ENCODE peak calls at places on chromosomes 7 and 10, in nine cellular contexts. X, Z, R, L, Y, E, F, Q and A are unnamed samples.
A peak's percentile ranks its signal among the peaks of the same experiment; 100 is the strongest.

GRCh38 chr10:97333601-97334369 is 744 bp downstream of the FRAT2 start:
- DNase-seq in X (peak; percentile 76), Z (no peak), R (peak; percentile 52), L (no peak), Y (peak; percentile 80), E (no peak), F (peak; percentile 45), Q (no peak), A (no peak)

GRCh38 chr10:95693331-95693667 is 428 bp downstream of the TCTN3 start:
- DNase-seq in X (peak; percentile 46), Z (no peak), R (no peak), L (no peak), Y (no peak), E (no peak), F (peak; percentile 2), Q (no peak), A (no peak)

GRCh38 chr10:66180651-66181318 is 745.1 kb upstream of the LRRTM3 start:
- DNase-seq in X (no peak), Z (no peak), R (peak; percentile 27), L (no peak), Y (no peak), E (peak; percentile 16), F (peak; percentile 52), Q (peak; percentile 47), A (peak; percentile 54)

GRCh38 chr7:69775231-69775771 is 177.0 kb downstream of the AUTS2 start:
- DNase-seq in X (no peak), Z (no peak), R (no peak), L (no peak), Y (peak; percentile 64), E (peak; percentile 25), F (no peak), Q (no peak), A (peak; percentile 39)

GRCh38 chr7:4549681-4550080 is 132.4 kb upstream of the FOXK1 start:
- DNase-seq in X (no peak), Z (no peak), R (no peak), L (no peak), Y (no peak), E (no peak), F (no peak), Q (no peak), A (no peak)

GRCh38 chr10:2488606-2489005 is 578.7 kb upstream of the PFKP start:
- DNase-seq in X (no peak), Z (no peak), R (no peak), L (no peak), Y (no peak), E (no peak), F (no peak), Q (no peak), A (no peak)

GRCh38 chr10:52541082-52541481 is 227.0 kb downstream of the DKK1 start:
- DNase-seq in X (no peak), Z (no peak), R (no peak), L (no peak), Y (peak; percentile 70), E (no peak), F (peak; percentile 34), Q (no peak), A (no peak)

GRCh38 chr10:113628607-113629153 is 35.2 kb downstream of the NRAP start:
- DNase-seq in X (no peak), Z (no peak), R (no peak), L (no peak), Y (no peak), E (no peak), F (no peak), Q (no peak), A (no peak)

GRCh38 chr10:132518572-132519381 is 18.8 kb upstream of the INPP5A start:
- DNase-seq in X (peak; percentile 90), Z (peak; percentile 74), R (peak; percentile 68), L (peak; percentile 78), Y (peak; percentile 79), E (no peak), F (no peak), Q (peak; percentile 51), A (peak; percentile 43)

GRCh38 chr7:22444181-22444966 is 55.6 kb downstream of the STEAP1B start:
- DNase-seq in X (no peak), Z (peak; percentile 45), R (no peak), L (peak; percentile 66), Y (no peak), E (no peak), F (no peak), Q (no peak), A (no peak)

DNA sequence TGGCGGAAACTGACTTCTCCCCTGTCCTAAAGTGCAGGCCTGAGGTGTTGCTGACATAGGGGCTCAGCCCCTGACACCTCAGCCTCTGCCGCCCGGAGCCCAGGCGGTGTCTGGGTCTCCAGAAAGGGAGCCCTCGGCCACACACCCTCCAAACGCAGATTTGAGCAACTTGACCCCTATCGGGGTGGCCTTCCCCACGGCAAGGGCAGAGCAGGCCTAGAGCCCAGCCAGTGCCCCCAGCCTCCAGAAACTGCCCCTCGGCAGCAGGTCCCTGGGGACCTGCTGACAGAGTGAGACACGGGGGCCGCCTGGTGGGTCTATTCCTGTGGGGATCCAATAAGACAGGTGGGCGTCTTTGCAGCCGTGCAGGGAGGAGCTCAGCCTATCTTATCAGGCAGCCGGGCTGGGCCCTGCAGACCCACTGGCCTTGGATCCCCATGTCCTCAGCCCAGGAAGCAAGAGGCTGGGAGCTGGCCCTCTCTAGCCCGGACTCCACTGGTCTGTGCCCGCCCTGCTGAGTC is 11.0 kb downstream of the TMEM184A start:
- DNase-seq in X (no peak), Z (no peak), R (no peak), L (no peak), Y (no peak), E (no peak), F (no peak), Q (no peak), A (no peak)
- TF ChIP-seq POLR2A in X (no peak), Z (no peak), R (no peak), L (no peak), Y (no peak), E (no peak), F (peak; percentile 3), Q (no peak), A (no peak)

GRCh38 chr7:877312-878232 is 1.2 kb downstream of the GET4 start:
- DNase-seq in X (peak; percentile 70), Z (peak; percentile 47), R (peak; percentile 78), L (no peak), Y (peak; percentile 77), E (no peak), F (no peak), Q (no peak), A (no peak)

GRCh38 chr7:876972-877311 is 588 bp downstream of the GET4 start:
- DNase-seq in X (no peak), Z (peak; percentile 54), R (no peak), L (peak; percentile 52), Y (peak; percentile 83), E (peak; percentile 46), F (no peak), Q (no peak), A (no peak)

GRCh38 chr7:875051-875450 is 1.3 kb upstream of the GET4 start:
- DNase-seq in X (no peak), Z (no peak), R (no peak), L (no peak), Y (no peak), E (no peak), F (no peak), Q (no peak), A (no peak)

GRCh38 chr7:875476-876076 is 778 bp upstream of the GET4 start:
- DNase-seq in X (no peak), Z (peak; percentile 49), R (peak; percentile 59), L (no peak), Y (peak; percentile 79), E (no peak), F (no peak), Q (no peak), A (no peak)

DNA sequence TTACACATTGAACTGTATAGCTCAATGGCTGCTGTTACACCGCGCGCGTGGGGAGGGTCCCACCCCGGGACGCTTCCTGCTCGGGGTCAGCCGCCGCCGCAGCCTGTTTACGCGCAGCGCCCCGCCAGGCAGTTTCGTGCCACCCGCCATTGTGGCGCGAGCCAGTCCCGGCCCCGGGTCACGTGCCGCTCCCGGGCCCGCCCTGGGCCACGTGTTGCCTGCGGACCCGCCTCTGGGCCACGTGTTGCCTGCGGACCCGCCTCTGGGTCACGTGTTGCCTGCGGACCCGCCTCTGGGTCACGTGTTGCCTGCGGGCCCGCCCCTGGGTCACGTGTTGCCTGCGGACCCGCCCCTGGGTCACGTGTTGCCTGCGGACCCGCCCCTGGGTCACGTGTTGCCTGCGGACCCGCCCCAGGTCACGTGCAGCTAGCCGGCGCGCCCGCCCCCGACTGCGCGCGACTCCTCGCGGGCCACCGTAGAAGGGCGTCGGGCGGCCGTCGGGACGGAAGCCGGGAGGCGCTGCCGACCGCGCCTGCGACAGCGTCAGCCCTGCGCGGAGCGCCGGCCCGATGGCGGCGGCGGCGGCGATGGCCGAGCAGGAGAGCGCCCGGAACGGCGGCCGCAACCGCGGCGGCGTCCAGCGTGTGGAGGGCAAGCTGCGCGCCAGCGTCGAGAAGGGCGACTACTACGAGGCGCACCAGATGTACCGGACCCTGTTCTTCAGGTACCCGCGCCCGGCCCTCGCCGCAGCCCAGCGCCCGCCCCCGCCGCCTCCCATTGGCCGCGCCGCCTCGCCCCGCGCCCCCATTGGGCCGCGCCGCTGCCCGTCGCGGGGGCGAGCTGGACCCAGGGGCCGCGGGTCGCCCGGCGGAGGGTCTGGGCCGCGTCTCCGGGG is at the start of gene GET4:
- DNase-seq in X (peak; percentile 95), Z (peak; percentile 96), R (peak; percentile 97), L (peak; percentile 97), Y (peak; percentile 98), E (peak; percentile 79), F (peak; percentile 93), Q (peak; percentile 82), A (peak; percentile 96)
- TF ChIP-seq CTCF in X (peak; percentile 27), Z (peak; percentile 43), R (peak; percentile 23), L (no peak), Y (peak; percentile 19), E (peak; percentile 24), F (peak; percentile 3), Q (peak; percentile 5), A (peak; percentile 65)

GRCh38 chr7:29926216-29926615 is 63.4 kb downstream of the SCRN1 start:
- DNase-seq in X (no peak), Z (no peak), R (no peak), L (no peak), Y (no peak), E (no peak), F (no peak), Q (no peak), A (no peak)
- H3K27ac ChIP-seq in X (no peak overlapping the region), Z (no peak overlapping the region), R (no peak overlapping the region), L (no peak overlapping the region), Y (no peak overlapping the region), E (no peak overlapping the region), F (no peak overlapping the region), Q (no peak overlapping the region), A (peak overlapping the region; percentile 87)

DNA sequence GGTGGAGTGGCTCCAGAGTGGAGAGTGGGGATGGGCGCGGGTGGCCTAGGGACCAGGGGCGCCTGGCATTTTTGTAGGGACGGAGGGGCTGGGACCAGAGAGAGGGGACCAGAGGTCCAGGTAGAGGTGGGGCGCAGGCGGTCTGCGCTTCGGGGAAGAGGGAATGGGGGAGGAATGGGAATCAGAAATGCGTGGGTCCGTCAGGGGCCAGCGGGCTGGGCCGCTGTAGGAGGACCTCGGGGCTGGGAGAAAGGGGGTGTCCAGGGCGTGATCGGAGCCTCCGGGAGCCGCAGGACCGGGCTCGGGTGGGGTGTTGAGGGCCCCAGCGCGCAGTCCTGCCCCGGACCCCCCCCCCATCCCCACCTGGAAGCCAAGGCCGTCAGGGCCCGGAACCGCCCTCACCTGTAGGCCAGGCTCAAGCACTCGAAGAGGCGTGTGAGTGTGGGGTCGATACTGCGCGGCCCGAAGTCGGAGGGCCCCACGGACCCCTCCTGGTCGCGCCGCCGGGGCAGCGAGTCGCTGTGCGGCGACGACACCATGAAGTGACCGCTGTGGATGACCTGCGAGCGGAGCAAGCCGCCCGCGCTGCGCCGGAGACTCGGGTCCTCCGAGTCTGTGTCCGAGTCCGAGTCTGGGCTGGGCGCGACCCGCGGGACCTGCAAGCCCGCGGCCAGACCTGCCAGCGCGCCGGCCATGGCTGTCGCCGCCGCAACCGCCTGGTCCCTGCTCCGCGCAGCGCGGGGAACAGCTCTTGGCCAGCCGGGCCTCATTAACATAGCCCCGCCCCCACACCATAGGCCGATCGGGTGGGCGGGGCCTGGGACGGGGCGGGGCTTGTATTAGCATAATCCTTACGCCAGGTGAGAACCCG is at the start of gene MLXIPL:
- DNase-seq in X (peak; percentile 96), Z (peak; percentile 34), R (peak; percentile 89), L (peak; percentile 74), Y (peak; percentile 80), E (peak; percentile 97), F (no peak), Q (peak; percentile 75), A (peak; percentile 24)
- TF ChIP-seq POLR2A in X (peak; percentile 92), Z (no peak), R (peak; percentile 91), L (no peak), Y (no peak), E (peak; percentile 48), F (no peak), Q (peak; percentile 90), A (no peak)